ENCODE peak calls at places on chromosomes 3 and 15, in four cellular contexts. U, D, J and M are unnamed samples.
A peak's percentile ranks its signal among the peaks of the same experiment; 100 is the strongest.

GRCh38 chr3:193783166-193783896 is 190.3 kb downstream of the OPA1 start:
- DNase-seq in U (no peak), D (no peak), J (no peak), M (no peak)

GRCh38 chr3:189270248-189270832 is 98.6 kb downstream of the TPRG1 start:
- DNase-seq in U (peak; percentile 73), D (peak; percentile 54), J (no peak), M (peak; percentile 85)

GRCh38 chr3:24678441-24678865 is 183.8 kb upstream of the THRB start:
- DNase-seq in U (no peak), D (peak; percentile 82), J (no peak), M (peak; percentile 96)

GRCh38 chr3:129016366-129016724 is 15.2 kb downstream of the EFCC1 start:
- DNase-seq in U (no peak), D (no peak), J (no peak), M (no peak)

GRCh38 chr15:101269479-101270223 is 7.6 kb downstream of the SELENOS start:
- DNase-seq in U (no peak), D (no peak), J (no peak), M (no peak)

GRCh38 chr3:158846803-158847465 is 45.1 kb downstream of the MFSD1 start:
- DNase-seq in U (no peak), D (no peak), J (no peak), M (no peak)

GRCh38 chr3:158918008-158918407 is 116.2 kb downstream of the MFSD1 start:
- DNase-seq in U (peak; percentile 52), D (peak; percentile 78), J (peak; percentile 58), M (peak; percentile 79)

GRCh38 chr3:110301781-110302180 is 769.8 kb upstream of the NECTIN3 start:
- DNase-seq in U (no peak), D (no peak), J (peak; percentile 4), M (no peak)

GRCh38 chr3:192892981-192893827 is 24.5 kb downstream of the MB21D2 start:
- DNase-seq in U (peak; percentile 84), D (peak; percentile 81), J (no peak), M (peak; percentile 96)

GRCh38 chr3:35900079-35900478 is 260.8 kb downstream of the ARPP21 start:
- DNase-seq in U (no peak), D (no peak), J (no peak), M (no peak)

GRCh38 chr15:101664303-101664913 is 12.2 kb upstream of the TM2D3 start:
- DNase-seq in U (no peak), D (peak; percentile 26), J (no peak), M (no peak)

GRCh38 chr15:80925597-80926059 is 64.0 kb downstream of the MESD start:
- DNase-seq in U (no peak), D (no peak), J (no peak), M (peak; percentile 65)

GRCh38 chr3:197511130-197511529 is 44.6 kb downstream of the BDH1 start:
- DNase-seq in U (no peak), D (peak; percentile 82), J (no peak), M (peak; percentile 47)

GRCh38 chr3:192514081-192514753 is 213.1 kb downstream of the FGF12 start:
- DNase-seq in U (no peak), D (no peak), J (peak; percentile 12), M (peak; percentile 36)

GRCh38 chr3:190032924-190033323 is 87.8 kb downstream of the P3H2 start:
- DNase-seq in U (no peak), D (no peak), J (no peak), M (no peak)

GRCh38 chr3:58608648-58609047 is 31.5 kb upstream of the FAM107A start:
- DNase-seq in U (no peak), D (no peak), J (no peak), M (no peak)

GRCh38 chr3:152234657-152235375 is 33.9 kb upstream of the MBNL1 start:
- DNase-seq in U (no peak), D (no peak), J (no peak), M (peak; percentile 30)

GRCh38 chr3:18420584-18420983 is 4.6 kb downstream of the SATB1 start:
- DNase-seq in U (no peak), D (no peak), J (no peak), M (no peak)

DNA sequence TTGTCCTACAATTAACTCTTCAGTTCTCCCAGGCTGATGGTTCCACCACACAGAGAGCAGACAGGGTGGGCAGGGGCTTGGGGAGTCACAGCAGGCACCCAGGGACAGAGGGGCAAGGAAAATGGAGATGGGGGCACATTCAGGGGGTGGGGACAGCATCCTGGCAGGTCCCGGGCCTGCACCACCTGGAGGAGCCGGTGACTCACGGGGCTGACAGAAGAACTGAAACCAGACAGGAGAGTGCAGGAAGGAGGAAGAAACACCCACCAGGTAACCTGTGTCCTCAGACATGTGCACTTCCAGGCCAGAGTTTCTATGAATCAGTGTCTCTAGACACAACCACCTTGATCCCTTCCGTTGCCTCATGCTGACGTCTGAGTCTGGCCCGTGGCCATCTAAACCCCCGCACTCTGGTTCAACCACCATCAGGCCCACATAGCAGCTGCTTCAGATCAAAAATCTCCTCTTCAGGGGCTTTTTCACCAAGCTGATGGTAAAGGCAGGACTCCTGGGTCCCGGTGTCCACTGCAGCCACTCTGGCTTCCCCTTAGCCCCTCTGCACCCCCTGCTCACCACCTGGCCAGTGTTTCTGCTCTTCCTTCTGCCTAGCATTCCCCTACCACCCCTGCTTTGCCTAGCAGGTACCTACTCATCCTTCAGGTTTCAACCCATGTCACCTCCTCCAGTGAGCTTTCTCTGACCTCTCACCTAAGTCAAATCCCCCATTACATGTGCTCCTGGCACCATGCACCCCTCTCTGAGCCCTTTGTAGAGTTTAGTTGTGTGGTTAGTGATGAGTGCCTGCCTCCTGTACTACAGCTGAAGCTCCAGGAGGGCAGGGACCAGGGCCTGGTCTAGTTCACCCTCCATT is 16.5 kb upstream of the CYP11A1 start:
- DNase-seq in U (peak; percentile 57), D (no peak), J (no peak), M (no peak)
- TF ChIP-seq CTCF in U (no peak), D (no peak), J (no peak), M (no peak)

GRCh38 chr3:9130318-9131110 is 118.9 kb downstream of the SRGAP3 start:
- DNase-seq in U (no peak), D (no peak), J (peak; percentile 79), M (no peak)

GRCh38 chr3:9136746-9137434 is 112.6 kb downstream of the SRGAP3 start:
- DNase-seq in U (no peak), D (no peak), J (no peak), M (no peak)

GRCh38 chr3:9135526-9135925 is 113.9 kb downstream of the SRGAP3 start:
- DNase-seq in U (no peak), D (no peak), J (no peak), M (no peak)

GRCh38 chr3:9139366-9139765 is 110.1 kb downstream of the SRGAP3 start:
- DNase-seq in U (no peak), D (no peak), J (no peak), M (no peak)

GRCh38 chr3:9135930-9136525 is 113.4 kb downstream of the SRGAP3 start:
- DNase-seq in U (no peak), D (no peak), J (peak; percentile 83), M (no peak)
- H3K4me3 ChIP-seq in U (no peak overlapping the region), D (no peak overlapping the region), J (no peak overlapping the region), M (peak overlapping the region; percentile 18)

GRCh38 chr15:49309889-49310288 is 113.2 kb upstream of the FGF7 start:
- DNase-seq in U (no peak), D (no peak), J (no peak), M (no peak)

GRCh38 chr15:49313650-49314049 is 109.4 kb upstream of the FGF7 start:
- DNase-seq in U (no peak), D (peak; percentile 76), J (no peak), M (peak; percentile 83)

GRCh38 chr15:49314729-49315128 is 108.3 kb upstream of the FGF7 start:
- DNase-seq in U (no peak), D (no peak), J (no peak), M (no peak)

GRCh38 chr15:49320337-49320736 is 102.7 kb upstream of the FGF7 start:
- DNase-seq in U (no peak), D (no peak), J (no peak), M (no peak)

DNA sequence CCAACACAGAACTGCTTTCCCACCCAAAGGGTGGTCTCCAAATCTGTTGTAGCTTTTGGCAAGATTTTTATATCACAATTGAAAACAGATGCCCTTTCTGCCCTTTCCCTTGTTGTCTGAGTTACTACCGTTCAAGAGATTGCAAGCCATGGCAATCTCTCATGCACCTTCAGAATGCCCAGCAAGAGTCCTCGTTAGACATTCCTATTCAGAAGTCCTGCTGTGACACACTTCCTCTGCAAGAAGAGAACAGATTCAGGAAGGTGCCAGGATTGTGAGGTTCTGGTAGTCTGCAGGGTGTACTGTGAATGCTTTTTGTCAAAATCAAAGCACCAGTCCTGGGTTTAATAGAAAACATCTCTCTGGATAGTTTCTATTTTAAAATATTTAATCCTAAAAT is 107.5 kb upstream of the FGF7 start:
- DNase-seq in U (no peak), D (no peak), J (peak; percentile 9), M (peak; percentile 36)
- TF ChIP-seq CTCF in U (no peak), D (no peak), J (no peak), M (no peak)

DNA sequence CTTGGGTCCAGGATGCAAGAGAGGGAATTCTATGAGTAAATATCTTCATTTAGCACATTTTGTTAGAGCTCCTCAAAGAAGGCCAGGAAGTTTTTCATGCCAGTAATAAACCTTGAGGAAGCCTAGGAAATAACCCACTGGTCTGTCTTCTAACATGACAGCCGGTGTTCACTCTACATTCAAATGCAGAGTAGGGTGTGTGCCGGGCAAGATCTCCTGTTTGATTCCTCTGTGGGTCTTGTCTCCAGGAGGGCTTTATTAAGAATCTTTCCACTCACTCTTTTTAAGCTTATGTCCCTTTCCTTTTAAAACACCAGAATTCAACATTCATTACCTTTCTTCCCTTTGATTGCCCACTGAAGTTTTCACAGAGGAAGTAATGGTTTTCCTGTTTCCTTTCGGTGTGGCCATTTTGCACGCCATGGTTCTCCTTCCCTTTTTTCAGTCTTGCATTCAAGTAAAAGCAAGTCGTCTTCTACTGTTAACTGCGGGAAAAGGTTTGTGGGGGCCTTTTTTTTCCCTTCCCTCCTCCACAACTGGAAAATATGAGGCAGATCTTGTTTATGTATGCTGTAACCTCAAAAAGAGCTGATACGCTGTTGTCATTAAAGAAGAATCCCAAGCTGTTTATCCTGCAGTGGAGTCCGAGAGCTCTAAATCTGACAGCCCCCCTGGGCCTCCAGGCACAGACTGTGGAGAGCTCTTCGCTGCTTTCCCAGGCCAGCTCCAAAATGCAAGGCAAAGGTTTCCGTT is 40.6 kb downstream of the FILIP1L start:
- DNase-seq in U (no peak), D (peak; percentile 67), J (no peak), M (peak; percentile 91)
- H3K4me3 ChIP-seq in U (no peak overlapping the region), D (peak overlapping the region; percentile 19), J (no peak overlapping the region), M (no peak overlapping the region)

DNA sequence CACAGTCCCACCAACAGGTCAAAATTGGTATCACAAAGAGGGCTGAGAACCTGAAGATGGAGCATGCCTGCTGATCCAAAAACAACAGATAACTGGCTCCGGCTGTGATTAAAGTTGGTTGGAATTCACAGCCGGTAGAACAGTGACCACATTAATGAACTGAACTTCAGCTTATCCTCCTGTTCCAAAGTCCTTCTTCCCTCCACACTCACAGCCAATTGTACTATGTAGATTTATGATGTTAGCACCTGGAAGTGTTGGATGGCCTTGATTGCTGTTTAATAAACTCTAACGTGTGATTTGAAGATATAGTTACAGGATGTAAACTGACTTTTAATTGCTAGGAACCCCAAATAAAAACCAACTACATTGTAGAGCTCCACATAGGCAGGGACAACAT is 367.3 kb upstream of the FRG2C start:
- DNase-seq in U (no peak), D (no peak), J (no peak), M (no peak)
- TF ChIP-seq CTCF in U (no peak), D (no peak), J (no peak), M (no peak)